ENCODE peak calls at places on chromosomes 13 and 19, in eight cellular contexts. G, F, M, J, V, O, P and A are unnamed samples.

GRCh38 chr13:65783383-65783782 is 1446.8 kb downstream of the PCDH9 start:
- DNase-seq in G (no peak), J (no peak), O (no peak), P (no peak), F (no peak), V (no peak), M (no peak), A (no peak)

GRCh38 chr13:36918246-36919060 is 1.6 kb downstream of the SMAD9 start:
- DNase-seq in M (no peak), J (peak), V (no peak), F (no peak), O (no peak), G (no peak), P (no peak), A (peak)

GRCh38 chr19:38714354-38714778 is 29.9 kb downstream of the CAPN12 start:
- DNase-seq in G (peak), V (no peak), O (no peak), M (no peak), F (peak), J (no peak), P (no peak), A (no peak)

GRCh38 chr13:28408235-28408848 is 86.6 kb downstream of the FLT1 start:
- DNase-seq in O (no peak), P (peak), M (no peak), G (peak), F (peak), J (peak), V (no peak), A (no peak)

GRCh38 chr13:106373989-106374572 is 161.4 kb downstream of the EFNB2 start:
- DNase-seq in M (no peak), O (no peak), V (no peak), G (no peak), P (no peak), F (peak), J (no peak), A (peak)

GRCh38 chr19:9040131-9040530 is 29.9 kb upstream of the MUC16 start:
- DNase-seq in G (no peak), O (no peak), F (no peak), P (no peak), V (no peak), J (no peak), M (no peak), A (no peak)

GRCh38 chr13:75079226-75079625 is 402.7 kb downstream of the TBC1D4 start:
- DNase-seq in O (no peak), P (no peak), V (no peak), J (peak), G (no peak), F (no peak), M (no peak), A (peak)

GRCh38 chr13:73060251-73061160 is 1.7 kb downstream of the KLF5 start:
- DNase-seq in F (no peak), V (no peak), G (peak), O (peak), M (peak), P (no peak), J (peak), A (peak)

GRCh38 chr19:48907671-48908070 is 7.6 kb downstream of the NUCB1 start:
- DNase-seq in M (no peak), P (peak), F (no peak), V (no peak), J (no peak), O (no peak), G (no peak), A (no peak)

GRCh38 chr13:100347941-100348340 is 240.6 kb downstream of the GGACT start:
- DNase-seq in P (no peak), F (no peak), G (no peak), V (no peak), J (no peak), O (no peak), M (no peak), A (peak)

GRCh38 chr13:31476753-31477152 is 262.6 kb upstream of the RXFP2 start:
- DNase-seq in M (no peak), P (no peak), O (no peak), G (no peak), V (no peak), J (peak), F (no peak), A (peak)

GRCh38 chr13:80196756-80197155 is 144.2 kb downstream of the SPRY2 start:
- DNase-seq in G (no peak), M (no peak), F (no peak), P (no peak), V (no peak), J (peak), O (no peak), A (no peak)

GRCh38 chr13:57629391-57629804 is 2.1 kb upstream of the PCDH17 start:
- DNase-seq in F (peak), M (no peak), V (no peak), J (no peak), P (no peak), G (peak), O (peak), A (no peak)

GRCh38 chr19:39052243-39052746 is 19.9 kb upstream of the FBXO27 start:
- DNase-seq in P (peak), V (no peak), F (peak), J (peak), O (no peak), G (peak), M (no peak), A (peak)

GRCh38 chr19:18507727-18508440 is 14.0 kb downstream of the ELL start:
- DNase-seq in M (no peak), V (no peak), F (no peak), O (no peak), J (peak), P (peak), G (peak), A (peak)

GRCh38 chr19:28737021-28737525 is 475.9 kb downstream of the UQCRFS1 start:
- DNase-seq in V (peak), M (no peak), P (no peak), O (no peak), G (no peak), F (no peak), J (peak), A (peak)

GRCh38 chr13:64930636-64931035 is 2299.5 kb downstream of the PCDH9 start:
- DNase-seq in O (no peak), P (no peak), G (no peak), F (no peak), J (no peak), M (no peak), V (no peak), A (no peak)

GRCh38 chr19:49165111-49165750 is 7.6 kb downstream of the TRPM4 start:
- DNase-seq in F (no peak), O (peak), V (no peak), M (peak), G (peak), P (no peak), J (peak), A (no peak)

GRCh38 chr13:110628477-110628793 is 13.1 kb downstream of the NAXD start:
- DNase-seq in V (no peak), O (no peak), F (peak), G (no peak), P (no peak), M (no peak), J (peak), A (peak)

GRCh38 chr13:23618341-23618740 is 48.1 kb downstream of the TNFRSF19 start:
- DNase-seq in M (no peak), P (no peak), J (peak), V (peak), F (no peak), G (no peak), O (no peak), A (peak)

GRCh38 chr13:37681295-37682032 is 82.9 kb upstream of the POSTN start:
- DNase-seq in G (no peak), M (no peak), V (peak), F (no peak), P (no peak), J (peak), O (no peak), A (peak)

GRCh38 chr13:50993371-50993770 is 83.8 kb downstream of the RNASEH2B start:
- DNase-seq in J (no peak), M (no peak), G (no peak), P (no peak), F (no peak), V (no peak), O (no peak), A (no peak)

GRCh38 chr13:90272356-90272755 is 1075.1 kb upstream of the MIR17HG start:
- DNase-seq in G (no peak), J (no peak), V (no peak), P (no peak), O (no peak), M (no peak), F (no peak), A (peak)

GRCh38 chr19:31503211-31503610 is 154.0 kb upstream of the TSHZ3 start:
- DNase-seq in G (no peak), V (no peak), P (no peak), F (no peak), M (no peak), J (no peak), O (peak), A (no peak)

GRCh38 chr19:47253467-47253881 is 2.9 kb upstream of the CCDC9 start:
- DNase-seq in O (no peak), G (no peak), P (no peak), M (no peak), F (no peak), J (peak), V (peak), A (peak)

GRCh38 chr19:18967358-18968146 is 26.5 kb upstream of the HOMER3 start:
- DNase-seq in P (peak), V (no peak), J (no peak), M (peak), G (peak), O (peak), F (peak), A (peak)

GRCh38 chr13:40315416-40316064 is 350.9 kb downstream of the FOXO1 start:
- DNase-seq in P (peak), V (no peak), F (peak), O (no peak), J (no peak), M (peak), G (peak), A (no peak)

GRCh38 chr19:7326105-7326877 is 22.4 kb upstream of the ARHGEF18 start:
- DNase-seq in P (peak), F (no peak), G (no peak), V (no peak), J (peak), M (no peak), O (no peak), A (peak)

GRCh38 chr19:7515471-7516226 is at the start of gene ZNF358:
- DNase-seq in O (peak), F (peak), V (no peak), P (peak), J (peak), M (peak), G (peak), A (peak)

GRCh38 chr19:18650468-18651001 is 13.7 kb downstream of the KLHL26 start:
- DNase-seq in G (peak), V (peak), J (peak), M (no peak), O (peak), P (peak), F (peak), A (peak)

GRCh38 chr13:68047889-68048288 is 817.8 kb upstream of the PCDH9 start:
- DNase-seq in P (no peak), F (no peak), V (no peak), G (no peak), J (no peak), O (no peak), M (no peak), A (no peak)

GRCh38 chr13:20671789-20672188 is 31.7 kb upstream of the IL17D start:
- DNase-seq in F (no peak), M (no peak), V (no peak), G (no peak), J (no peak), O (no peak), P (no peak), A (no peak)

GRCh38 chr13:60134376-60134775 is 29.4 kb downstream of the DIAPH3 start:
- DNase-seq in M (no peak), F (no peak), O (no peak), V (no peak), J (no peak), P (no peak), G (no peak), A (no peak)
- TF ChIP-seq CTCF in M (no peak), F (no peak), O (no peak), V (peak), J (peak), P (no peak), G (no peak), A (peak)

DNA sequence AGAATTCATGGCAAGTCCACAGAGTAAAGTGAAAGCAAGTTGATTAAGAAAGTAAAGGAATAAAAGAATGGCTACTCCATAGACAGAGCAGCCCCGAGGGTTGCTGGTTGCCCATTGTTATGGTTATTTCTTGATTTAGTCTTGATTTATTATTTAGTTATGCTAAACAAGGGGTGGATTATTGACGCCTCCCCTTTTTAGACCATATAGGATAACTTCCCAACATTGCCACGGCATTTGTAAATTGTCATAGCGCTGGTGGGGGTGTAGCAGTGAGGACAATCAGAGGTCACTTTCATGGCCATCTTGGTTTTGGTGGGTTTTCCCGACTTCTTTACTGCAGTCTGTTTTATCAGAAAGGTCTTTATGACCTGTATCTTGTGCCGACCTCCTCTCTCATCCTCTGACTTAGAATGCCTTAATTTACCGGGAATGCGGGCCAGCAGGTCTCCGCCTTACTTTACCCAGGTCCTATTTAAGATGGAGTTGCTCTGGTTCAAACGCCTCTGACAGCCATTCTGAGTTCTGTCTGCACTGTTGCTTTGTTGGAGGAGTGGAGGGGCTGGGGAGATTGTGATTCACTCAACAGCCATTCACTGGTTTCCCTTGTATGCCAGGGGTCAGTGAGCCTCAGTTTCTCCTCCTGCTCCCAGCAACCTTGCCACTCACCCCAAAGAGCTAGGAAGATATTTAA is 27.6 kb downstream of the HPN start:
- DNase-seq in O (no peak), F (no peak), J (no peak), M (no peak), V (no peak), P (no peak), G (no peak), A (no peak)
- H3K4me3 ChIP-seq in O (no peak), F (no peak), J (no peak), M (no peak), V (no peak), P (no peak), G (no peak), A (no peak)

GRCh38 chr13:113066142-113066455 is 39.5 kb upstream of the F7 start:
- DNase-seq in P (no peak), V (no peak), G (no peak), J (no peak), M (no peak), F (no peak), O (no peak), A (no peak)

GRCh38 chr13:113065406-113066141 is 40.0 kb upstream of the F7 start:
- DNase-seq in F (no peak), G (no peak), P (no peak), J (no peak), M (no peak), V (no peak), O (no peak), A (peak)

GRCh38 chr13:113064000-113064533 is 41.5 kb upstream of the F7 start:
- DNase-seq in O (no peak), M (no peak), P (no peak), G (no peak), J (no peak), V (no peak), F (no peak), A (no peak)

GRCh38 chr13:113063091-113063491 is 42.5 kb upstream of the F7 start:
- DNase-seq in J (no peak), G (no peak), P (no peak), O (no peak), F (no peak), M (no peak), V (no peak), A (no peak)

GRCh38 chr13:113064534-113065405 is 40.8 kb upstream of the F7 start:
- DNase-seq in V (no peak), F (no peak), O (no peak), M (no peak), J (peak), G (no peak), P (no peak), A (peak)
- TF ChIP-seq CTCF in V (no peak), F (no peak), O (no peak), M (no peak), J (no peak), G (no peak), P (no peak), A (no peak)

DNA sequence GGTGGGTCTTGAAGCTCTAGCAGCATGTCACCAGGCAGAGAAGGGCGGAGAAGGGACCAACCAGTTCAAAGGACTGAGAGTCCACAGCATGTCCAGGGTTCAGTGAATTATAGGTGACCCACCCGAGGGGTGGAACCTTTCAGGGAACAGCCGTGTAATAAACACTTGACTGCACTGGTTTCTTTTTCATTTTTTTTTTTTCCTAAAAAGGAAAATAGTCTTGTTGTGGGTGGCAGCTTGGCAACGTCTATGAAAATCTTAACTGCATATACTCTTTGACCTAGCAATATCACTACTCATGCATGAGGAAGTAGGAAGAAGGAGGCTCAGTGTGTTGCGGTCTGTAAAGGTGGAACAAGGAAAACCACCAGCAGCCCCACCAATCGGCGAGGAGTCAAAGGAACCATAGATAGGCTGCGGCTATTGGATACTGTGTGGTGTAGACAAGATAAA is 13.0 kb upstream of the MYH14 start:
- DNase-seq in V (no peak), O (no peak), M (no peak), G (no peak), F (no peak), P (peak), J (no peak), A (no peak)
- H3K4me3 ChIP-seq in V (no peak), O (no peak), M (no peak), G (no peak), F (no peak), P (no peak), J (no peak), A (no peak)

DNA sequence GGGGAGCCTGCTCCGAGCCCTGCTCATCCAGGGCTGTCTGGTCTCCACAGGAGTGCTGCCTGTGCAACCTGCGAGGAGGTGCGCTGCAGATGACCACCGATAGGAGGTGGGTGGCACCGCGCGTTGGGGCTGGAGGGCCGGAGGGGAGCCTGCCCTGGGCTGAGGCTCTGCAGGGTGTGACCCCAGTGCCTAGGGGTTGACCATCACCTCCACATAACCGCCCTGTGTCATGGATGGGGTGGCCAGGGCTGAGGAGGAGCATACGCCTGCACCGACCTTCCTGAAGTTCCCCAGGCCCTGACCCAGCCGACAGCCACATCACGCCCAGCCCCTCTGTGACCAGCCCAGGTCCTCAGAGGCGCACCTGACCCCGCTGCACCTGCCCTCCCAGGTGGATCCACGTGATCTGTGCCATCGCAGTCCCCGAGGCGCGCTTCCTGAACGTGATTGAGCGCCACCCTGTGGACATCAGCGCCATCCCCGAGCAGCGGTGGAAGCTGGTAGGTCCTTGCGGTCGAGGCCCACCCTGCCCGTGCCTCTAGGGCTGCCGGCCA is 168.7 kb downstream of the KDM4B start:
- DNase-seq in F (no peak), O (no peak), V (no peak), J (no peak), P (no peak), G (no peak), M (no peak), A (no peak)
- TF ChIP-seq CTCF in F (no peak), O (no peak), V (peak), J (peak), P (no peak), G (peak), M (no peak), A (peak)

GRCh38 chr19:11984986-11985385 is 20.1 kb downstream of the ZNF763 start:
- DNase-seq in V (no peak), F (no peak), J (no peak), G (no peak), M (no peak), O (no peak), P (no peak), A (no peak)
- H3K4me3 ChIP-seq in V (no peak), F (no peak), J (no peak), G (no peak), M (no peak), O (no peak), P (no peak), A (no peak)

GRCh38 chr19:3272952-3273351 is 48.5 kb downstream of the CELF5 start:
- DNase-seq in M (no peak), V (no peak), O (no peak), F (no peak), J (no peak), G (no peak), P (no peak), A (no peak)

GRCh38 chr19:3276341-3276799 is 51.9 kb downstream of the CELF5 start:
- DNase-seq in O (no peak), P (peak), F (no peak), G (no peak), M (peak), J (no peak), V (no peak), A (no peak)

GRCh38 chr19:3274245-3275067 is 50.0 kb downstream of the CELF5 start:
- DNase-seq in G (no peak), P (no peak), V (no peak), F (no peak), M (no peak), O (no peak), J (no peak), A (no peak)

GRCh38 chr19:3275583-3276340 is 51.3 kb downstream of the CELF5 start:
- DNase-seq in V (no peak), F (peak), M (peak), G (peak), J (peak), P (peak), O (peak), A (peak)

GRCh38 chr19:3275068-3275582 is 50.7 kb downstream of the CELF5 start:
- DNase-seq in M (no peak), G (no peak), F (no peak), J (peak), V (no peak), P (no peak), O (no peak), A (no peak)
- TF ChIP-seq CTCF in M (no peak), G (no peak), F (no peak), J (peak), V (no peak), P (no peak), O (peak), A (peak)

DNA sequence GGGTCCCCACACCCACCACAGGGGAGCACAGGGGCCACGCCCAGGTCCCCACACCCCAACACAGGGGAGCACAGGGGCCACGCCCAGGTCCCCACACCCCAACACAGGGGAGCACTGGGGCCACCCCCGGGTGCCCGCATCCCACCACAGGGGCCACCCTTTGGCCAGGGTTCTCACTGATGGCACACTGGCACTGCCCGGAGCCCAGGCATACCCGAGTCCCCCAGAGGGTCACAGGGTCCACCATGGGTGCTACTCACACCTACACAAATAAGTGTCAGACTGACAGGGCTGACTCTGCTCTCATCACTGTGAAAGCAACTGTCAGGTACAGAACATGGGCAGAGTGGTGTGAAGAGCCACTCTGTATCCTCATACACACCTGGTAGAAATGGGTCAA is 98.8 kb downstream of the TUBGCP3 start:
- DNase-seq in O (no peak), F (no peak), J (no peak), P (no peak), V (no peak), M (no peak), G (no peak), A (no peak)
- H3K4me3 ChIP-seq in O (no peak), F (no peak), J (no peak), P (no peak), V (no peak), M (no peak), G (no peak), A (no peak)